ENCODE peak calls at places on chromosomes 16 and 17, in five cellular contexts. F, I, V, Z and U are unnamed samples.

GRCh38 chr16:78817442-78817829 is 718.0 kb downstream of the WWOX start:
- DNase-seq in F (no peak), I (no peak), V (no peak), Z (no peak), U (no peak)

GRCh38 chr17:3890082-3890892 is 2.6 kb downstream of the CAMKK1 start:
- DNase-seq in F (peak), I (peak), V (peak), Z (peak), U (no peak)

GRCh38 chr16:27756206-27756970 is 206.4 kb downstream of the KATNIP start:
- DNase-seq in F (no peak), I (no peak), V (no peak), Z (no peak), U (no peak)

GRCh38 chr17:37701424-37702020 is 43.3 kb downstream of the HNF1B start:
- DNase-seq in F (no peak), I (peak), V (peak), Z (no peak), U (no peak)

GRCh38 chr16:61820398-61820797 is 215.8 kb downstream of the CDH8 start:
- DNase-seq in F (no peak), I (no peak), V (no peak), Z (no peak), U (no peak)

GRCh38 chr17:73646409-73647305 is 2.4 kb upstream of the SDK2 start:
- DNase-seq in F (no peak), I (no peak), V (peak), Z (no peak), U (no peak)

GRCh38 chr17:64282753-64283080 is 19.7 kb upstream of the TEX2 start:
- DNase-seq in F (no peak), I (no peak), V (no peak), Z (no peak), U (no peak)

GRCh38 chr17:78658281-78658785 is 81.1 kb upstream of the DNAH17 start:
- DNase-seq in F (no peak), I (no peak), V (no peak), Z (peak), U (no peak)

GRCh38 chr16:11609474-11610120 is 22.9 kb upstream of the LITAF start:
- DNase-seq in F (no peak), I (no peak), V (no peak), Z (no peak), U (no peak)

GRCh38 chr17:21194210-21194609 is 19.8 kb downstream of the TMEM11 start:
- DNase-seq in F (no peak), I (no peak), V (no peak), Z (no peak), U (no peak)

GRCh38 chr16:4477966-4478365 is 1.8 kb downstream of the HMOX2 start:
- DNase-seq in F (no peak), I (no peak), V (no peak), Z (no peak), U (no peak)

GRCh38 chr17:39916918-39917317 is 1.5 kb downstream of the GSDMB start:
- DNase-seq in F (no peak), I (no peak), V (no peak), Z (no peak), U (no peak)

GRCh38 chr17:75590849-75591721 is 3.5 kb downstream of the MYO15B start:
- DNase-seq in F (no peak), I (no peak), V (no peak), Z (peak), U (no peak)

GRCh38 chr17:66752411-66752810 is 82.5 kb upstream of the CACNG5 start:
- DNase-seq in F (no peak), I (no peak), V (no peak), Z (peak), U (no peak)

GRCh38 chr16:22933173-22933572 is 119.2 kb downstream of the HS3ST2 start:
- DNase-seq in F (no peak), I (no peak), V (no peak), Z (no peak), U (no peak)

GRCh38 chr16:11258553-11259287 is 2.7 kb upstream of the SOCS1 start:
- DNase-seq in F (peak), I (peak), V (peak), Z (peak), U (no peak)

GRCh38 chr16:8869212-8869987 is 594 bp upstream of the CARHSP1 start:
- DNase-seq in F (no peak), I (no peak), V (no peak), Z (no peak), U (no peak)

GRCh38 chr17:51397361-51398127 is 137.2 kb downstream of the UTP18 start:
- DNase-seq in F (no peak), I (no peak), V (no peak), Z (no peak), U (no peak)

GRCh38 chr16:29744541-29745101 is 1.2 kb downstream of the C16orf54 start:
- DNase-seq in F (no peak), I (no peak), V (no peak), Z (no peak), U (no peak)

GRCh38 chr17:51120357-51120738 is 320 bp downstream of the SPAG9 start:
- DNase-seq in F (no peak), I (peak), V (peak), Z (peak), U (peak)

GRCh38 chr17:39152134-39152884 is 872 bp upstream of the PLXDC1 start:
- DNase-seq in F (no peak), I (peak), V (no peak), Z (peak), U (no peak)

GRCh38 chr17:46822388-46822921 is 4.0 kb upstream of the WNT3 start:
- DNase-seq in F (no peak), I (peak), V (no peak), Z (no peak), U (peak)

GRCh38 chr17:19249681-19250080 is 12.5 kb downstream of the EPN2 start:
- DNase-seq in F (no peak), I (no peak), V (no peak), Z (peak), U (no peak)

GRCh38 chr17:37643829-37644228 is 583 bp upstream of the DDX52 start:
- DNase-seq in F (no peak), I (no peak), V (peak), Z (no peak), U (no peak)

GRCh38 chr17:67624886-67625656 is 92.7 kb upstream of the NOL11 start:
- DNase-seq in F (no peak), I (no peak), V (no peak), Z (no peak), U (no peak)

GRCh38 chr16:78098544-78099371 is 696 bp upstream of the WWOX start:
- DNase-seq in F (no peak), I (no peak), V (no peak), Z (no peak), U (no peak)

GRCh38 chr17:78933959-78934568 is 8.9 kb upstream of the TIMP2 start:
- DNase-seq in F (peak), I (peak), V (peak), Z (peak), U (peak)

GRCh38 chr17:48583708-48584582 is 5.8 kb upstream of the HOXB4 start:
- DNase-seq in F (no peak), I (no peak), V (no peak), Z (no peak), U (no peak)

GRCh38 chr16:1428511-1428910 is 2.4 kb upstream of the PERCC1 start:
- DNase-seq in F (no peak), I (no peak), V (no peak), Z (no peak), U (no peak)

GRCh38 chr17:77445908-77446535 is 305.3 kb downstream of the SEC14L1 start:
- DNase-seq in F (no peak), I (peak), V (peak), Z (no peak), U (no peak)

GRCh38 chr17:49036270-49036626 is 39.1 kb downstream of the IGF2BP1 start:
- DNase-seq in F (no peak), I (no peak), V (no peak), Z (no peak), U (no peak)

GRCh38 chr17:41919840-41920579 is 1.3 kb upstream of the ACLY start:
- DNase-seq in F (no peak), I (no peak), V (no peak), Z (peak), U (no peak)

GRCh38 chr16:10265770-10266615 is 83.8 kb upstream of the GRIN2A start:
- DNase-seq in F (peak), I (no peak), V (no peak), Z (no peak), U (no peak)

GRCh38 chr17:47636273-47637030 is 13.3 kb upstream of the KPNB1 start:
- DNase-seq in F (no peak), I (no peak), V (no peak), Z (no peak), U (no peak)

GRCh38 chr16:27179500-27180072 is 23.7 kb upstream of the KDM8 start:
- DNase-seq in F (peak), I (peak), V (peak), Z (peak), U (peak)

GRCh38 chr17:27597188-27597580 is 33.8 kb upstream of the LGALS9 start:
- DNase-seq in F (no peak), I (no peak), V (no peak), Z (no peak), U (no peak)

GRCh38 chr17:34275881-34276280 is 5.9 kb downstream of the CCL7 start:
- DNase-seq in F (no peak), I (no peak), V (no peak), Z (no peak), U (no peak)

DNA sequence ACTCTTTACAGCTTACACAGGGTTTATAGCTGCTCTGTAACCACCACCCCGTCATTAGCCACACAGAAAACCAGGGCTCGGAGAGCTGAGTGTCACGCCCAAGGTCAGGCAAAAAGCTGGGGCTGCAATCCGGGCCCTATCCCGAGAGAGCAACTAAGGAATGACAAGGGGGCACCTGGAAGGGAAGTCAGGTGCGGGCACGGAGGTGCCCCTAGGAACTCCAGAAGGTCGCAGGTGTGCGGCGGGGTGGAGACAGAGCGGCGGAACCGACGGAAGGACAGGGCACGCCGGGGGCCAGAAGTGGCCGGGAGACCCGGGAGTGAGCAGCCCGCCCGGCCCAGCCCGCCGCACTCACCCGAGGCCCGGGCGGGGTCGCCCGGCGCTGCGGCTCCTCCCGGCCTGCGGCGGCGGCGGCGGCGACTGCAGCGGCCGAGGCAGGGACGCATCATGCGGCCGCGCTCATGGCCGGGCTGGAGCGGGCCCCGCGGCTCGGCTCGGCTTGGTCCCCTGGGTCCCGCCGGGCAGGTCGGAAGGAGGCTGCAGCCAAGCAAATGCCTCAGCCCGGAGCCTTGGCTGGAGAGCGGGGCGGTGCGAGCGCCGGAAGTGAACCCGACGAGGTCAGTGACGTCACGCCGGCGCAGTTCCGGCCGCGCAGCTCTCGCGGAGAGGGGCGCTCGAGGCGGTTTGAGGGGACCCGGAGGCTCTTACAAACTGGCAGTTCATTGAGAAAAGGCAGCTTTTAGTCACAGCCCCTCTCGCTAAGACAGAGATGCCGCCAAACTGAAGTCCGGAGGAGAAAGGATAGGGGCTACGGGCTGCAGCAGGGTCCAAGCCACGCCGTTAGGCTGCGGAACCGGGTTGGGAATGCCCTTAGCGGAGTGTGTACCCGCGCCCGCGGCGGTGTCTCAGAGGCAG is at the start of gene ZDHHC7:
- DNase-seq in F (peak), I (peak), V (peak), Z (peak), U (peak)
- TF ChIP-seq EP300 in F (peak), I (no peak), V (no peak), Z (no peak), U (no peak)

DNA sequence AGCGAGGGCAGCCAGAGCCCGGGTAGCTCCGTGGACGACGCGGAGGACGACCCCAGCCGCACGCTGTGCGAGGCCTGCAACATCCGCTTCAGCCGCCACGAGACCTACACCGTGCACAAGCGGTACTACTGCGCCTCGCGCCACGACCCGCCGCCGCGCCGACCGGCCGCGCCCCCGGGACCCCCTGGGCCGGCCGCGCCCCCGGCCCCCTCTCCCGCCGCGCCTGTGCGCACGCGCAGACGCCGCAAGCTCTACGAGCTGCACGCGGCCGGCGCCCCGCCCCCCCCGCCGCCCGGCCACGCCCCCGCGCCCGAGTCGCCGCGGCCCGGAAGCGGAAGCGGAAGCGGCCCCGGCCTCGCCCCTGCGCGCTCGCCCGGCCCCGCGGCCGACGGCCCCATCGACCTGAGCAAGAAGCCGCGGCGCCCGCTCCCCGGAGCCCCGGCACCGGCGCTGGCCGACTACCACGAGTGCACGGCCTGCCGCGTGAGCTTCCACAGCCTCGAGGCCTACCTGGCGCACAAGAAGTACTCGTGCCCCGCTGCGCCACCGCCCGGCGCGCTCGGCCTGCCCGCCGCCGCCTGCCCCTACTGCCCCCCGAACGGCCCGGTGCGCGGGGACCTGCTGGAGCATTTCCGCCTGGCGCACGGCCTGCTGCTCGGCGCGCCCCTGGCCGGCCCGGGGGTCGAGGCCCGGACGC is 36.1 kb upstream of the ZC3H18 start:
- DNase-seq in F (no peak), I (peak), V (peak), Z (peak), U (peak)
- H3K4me3 ChIP-seq in F (peak), I (peak), V (peak), Z (peak), U (peak)

DNA sequence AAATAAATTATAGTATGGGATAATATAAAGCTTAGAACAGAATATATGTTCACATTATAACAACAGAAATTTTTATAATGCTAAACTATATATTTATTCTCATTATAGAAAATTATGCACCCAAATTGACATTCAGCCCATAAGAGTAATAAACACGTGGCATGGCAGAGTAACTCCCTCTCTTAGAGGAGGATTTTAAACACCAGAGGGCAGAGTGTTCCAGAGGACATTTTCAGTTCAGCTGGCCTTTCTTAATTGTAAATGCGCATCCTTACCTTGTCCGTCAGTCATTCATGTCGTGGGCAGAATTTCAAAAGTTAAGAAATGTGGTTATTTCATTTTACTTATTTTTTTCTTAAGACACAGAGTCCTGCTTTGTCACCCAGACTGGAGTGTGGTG is 147.1 kb downstream of the TANC2 start:
- DNase-seq in F (no peak), I (no peak), V (no peak), Z (no peak), U (no peak)
- TF ChIP-seq CTCF in F (no peak), I (no peak), V (no peak), Z (no peak), U (no peak)

GRCh38 chr17:7561589-7562207 is at the start of gene SENP3:
- DNase-seq in F (peak), I (peak), V (peak), Z (peak), U (peak)
- TF ChIP-seq EP300 in F (no peak), I (no peak), V (no peak), Z (no peak), U (no peak)

DNA sequence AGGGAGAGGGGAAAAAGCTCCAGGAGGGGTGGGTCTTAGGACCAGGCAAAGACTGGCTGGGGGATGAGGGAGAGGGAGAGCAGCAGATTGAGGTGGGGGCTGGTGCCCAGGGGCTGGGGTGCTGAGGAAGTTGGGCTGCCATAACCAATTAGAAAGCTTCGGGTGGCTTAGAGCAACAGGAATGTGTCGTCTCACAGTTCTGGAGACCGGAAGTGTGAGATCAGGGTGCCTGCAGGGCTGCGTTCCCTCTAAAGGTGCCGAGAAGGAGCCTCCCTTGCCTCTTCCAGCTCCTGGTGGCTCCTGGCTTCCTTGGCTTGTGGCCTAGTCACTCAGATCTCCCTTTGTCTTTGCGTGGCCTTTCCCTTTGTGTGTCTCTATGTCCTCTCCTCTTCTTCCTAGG is 2.2 kb downstream of the IL34 start:
- DNase-seq in F (no peak), I (no peak), V (no peak), Z (no peak), U (no peak)
- H3K4me3 ChIP-seq in F (no peak), I (no peak), V (no peak), Z (no peak), U (no peak)

GRCh38 chr17:31877911-31878702 is 19.1 kb upstream of the COPRS start:
- DNase-seq in F (no peak), I (no peak), V (no peak), Z (no peak), U (no peak)
- TF ChIP-seq CTCF in F (no peak), I (no peak), V (no peak), Z (no peak), U (no peak)

GRCh38 chr17:80101160-80101945 is at the start of gene GAA:
- DNase-seq in F (peak), I (peak), V (peak), Z (peak), U (peak)
- TF ChIP-seq EP300 in F (no peak), I (no peak), V (no peak), Z (no peak), U (no peak)

DNA sequence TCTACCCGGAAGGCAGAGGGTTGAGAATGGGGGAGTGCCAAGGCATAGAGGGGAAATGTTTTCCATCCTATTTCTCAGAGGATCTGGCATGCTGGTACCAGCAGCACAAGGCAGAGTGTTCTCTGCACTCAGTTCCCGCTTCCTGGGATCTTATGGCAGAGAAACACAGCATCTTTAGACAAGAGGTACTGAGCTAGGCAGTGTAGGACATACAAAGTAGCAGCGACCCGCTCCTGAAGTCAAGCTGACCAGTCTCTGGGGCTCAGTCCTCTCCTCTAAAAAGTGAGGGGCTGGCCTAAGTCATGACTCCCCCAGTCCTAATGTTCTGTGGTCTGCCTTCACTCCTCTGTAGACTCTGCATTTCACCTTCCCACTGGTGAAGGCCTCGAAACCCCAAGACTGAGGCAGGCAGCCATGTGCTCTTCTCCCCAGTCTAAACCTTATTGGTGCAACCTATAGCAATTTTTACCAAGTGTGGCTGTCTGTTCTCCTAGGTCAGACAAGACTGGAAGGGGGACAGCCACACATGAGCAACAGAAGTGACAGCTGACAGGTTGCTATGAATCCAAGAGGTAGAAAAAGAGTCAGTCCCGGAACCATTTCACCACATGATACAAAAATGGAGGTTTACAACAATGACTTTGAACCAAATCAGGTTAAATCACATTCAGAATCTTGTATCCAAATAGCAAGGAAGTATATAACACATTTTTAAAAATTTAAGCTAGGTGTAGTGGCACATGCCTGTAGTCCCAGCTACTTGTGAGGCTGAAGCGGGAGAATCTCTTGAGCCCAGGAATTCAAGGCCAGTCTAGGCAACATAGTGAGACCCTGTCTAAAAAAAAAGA is 11.4 kb upstream of the TSPOAP1 start:
- DNase-seq in F (no peak), I (no peak), V (no peak), Z (no peak), U (no peak)
- H3K4me3 ChIP-seq in F (peak), I (no peak), V (peak), Z (no peak), U (peak)

GRCh38 chr16:58126451-58126968 is 2.7 kb downstream of the CFAP20 start:
- DNase-seq in F (no peak), I (no peak), V (no peak), Z (no peak), U (no peak)

GRCh38 chr16:58128721-58129096 is 472 bp downstream of the CFAP20 start:
- DNase-seq in F (no peak), I (no peak), V (no peak), Z (peak), U (no peak)

GRCh38 chr16:58128181-58128631 is 975 bp downstream of the CFAP20 start:
- DNase-seq in F (no peak), I (no peak), V (no peak), Z (no peak), U (no peak)

GRCh38 chr16:58127033-58127556 is 2.1 kb downstream of the CFAP20 start:
- DNase-seq in F (peak), I (no peak), V (no peak), Z (no peak), U (no peak)

GRCh38 chr16:58127634-58128033 is 1.5 kb downstream of the CFAP20 start:
- DNase-seq in F (no peak), I (no peak), V (no peak), Z (no peak), U (no peak)
- TF ChIP-seq CTCF in F (no peak), I (no peak), V (no peak), Z (peak), U (no peak)